ENCODE peak calls at places on chromosome 17, in five cellular contexts. G is uterus, I is Calu3, R is cardiac muscle cell, L is neural crest cell. K is an unnamed sample.

GRCh38 chr17:1710807-1711553 is 803 bp upstream of the TLCD2 start:
- DNase-seq in L (no peak), I (no peak), G (no peak), R (no peak), K (no peak)

GRCh38 chr17:27320222-27320560 is 26.3 kb downstream of the WSB1 start:
- DNase-seq in R (no peak), I (no peak), L (no peak), G (no peak), K (no peak)

GRCh38 chr17:70109497-70109896 is 34.5 kb downstream of the KCNJ16 start:
- DNase-seq in R (no peak), I (no peak), G (no peak), L (no peak), K (no peak)

GRCh38 chr17:57608369-57609124 is 136.6 kb downstream of the CCDC182 start:
- DNase-seq in I (no peak), L (no peak), G (no peak), R (no peak), K (no peak)

GRCh38 chr17:41814195-41814594 is 1.4 kb downstream of the FKBP10 start:
- DNase-seq in I (no peak), R (no peak), L (no peak), G (no peak), K (no peak)

GRCh38 chr17:66420961-66421371 is 118.6 kb downstream of the PRKCA start:
- DNase-seq in G (peak; percentile 66), L (no peak), R (no peak), I (peak; percentile 23), K (peak; percentile 39)

GRCh38 chr17:11997147-11997971 is at the start of gene ZNF18:
- DNase-seq in G (peak; percentile 96), L (peak; percentile 86), I (peak; percentile 93), R (peak; percentile 98), K (peak; percentile 98)

GRCh38 chr17:7858487-7858832 is 657 bp downstream of the CYB5D1 start:
- DNase-seq in I (peak; percentile 57), L (no peak), G (peak; percentile 43), R (peak; percentile 62), K (peak; percentile 39)

GRCh38 chr17:48426019-48426418 is 4.0 kb downstream of the SKAP1 start:
- DNase-seq in I (no peak), G (no peak), R (no peak), L (no peak), K (no peak)

GRCh38 chr17:17781591-17782424 is 55.0 kb downstream of the SREBF1 start:
- DNase-seq in R (peak; percentile 95), L (peak; percentile 30), I (peak; percentile 34), G (peak; percentile 87), K (peak; percentile 36)

GRCh38 chr17:18315498-18316360 is 636 bp downstream of the SMCR8 start:
- DNase-seq in R (no peak), I (no peak), G (no peak), L (no peak), K (no peak)

GRCh38 chr17:83199500-83200201 is 120.2 kb downstream of the METRNL start:
- DNase-seq in R (no peak), L (no peak), G (no peak), I (no peak), K (no peak)

GRCh38 chr17:880074-880870 is 98.1 kb downstream of the MRM3 start:
- DNase-seq in L (no peak), R (no peak), G (peak; percentile 46), I (peak; percentile 2), K (no peak)

GRCh38 chr17:71790791-71791190 is 330.0 kb upstream of the SOX9 start:
- DNase-seq in G (no peak), L (no peak), I (no peak), R (no peak), K (no peak)

GRCh38 chr17:7686221-7687071 is 844 bp downstream of the TP53 start:
- DNase-seq in R (peak; percentile 83), G (peak; percentile 74), I (peak; percentile 70), L (peak; percentile 76), K (peak; percentile 75)

GRCh38 chr17:57956311-57957119 is 1.3 kb upstream of the CUEDC1 start:
- DNase-seq in I (no peak), R (no peak), G (no peak), L (no peak), K (peak; percentile 67)

GRCh38 chr17:45020354-45021138 is 30.9 kb downstream of the DCAKD start:
- DNase-seq in L (no peak), R (no peak), G (peak; percentile 30), I (peak; percentile 30), K (no peak)

GRCh38 chr17:45021607-45022287 is 29.7 kb downstream of the DCAKD start:
- DNase-seq in G (peak; percentile 69), L (peak; percentile 68), I (peak; percentile 91), R (peak; percentile 87), K (peak; percentile 91)

GRCh38 chr17:45019177-45019711 is 32.2 kb downstream of the DCAKD start:
- DNase-seq in R (peak; percentile 84), G (peak; percentile 60), L (peak; percentile 26), I (peak; percentile 73), K (peak; percentile 67)

GRCh38 chr17:45022655-45023339 is 28.6 kb downstream of the DCAKD start:
- DNase-seq in I (no peak), R (no peak), L (no peak), G (no peak), K (no peak)

GRCh38 chr17:45022288-45022648 is 29.2 kb downstream of the DCAKD start:
- DNase-seq in I (no peak), R (no peak), L (no peak), G (no peak), K (no peak)
- TF ChIP-seq CTCF in I (peak; percentile 40), R (no peak), L (peak; percentile 40), G (no peak), K (no peak)

DNA sequence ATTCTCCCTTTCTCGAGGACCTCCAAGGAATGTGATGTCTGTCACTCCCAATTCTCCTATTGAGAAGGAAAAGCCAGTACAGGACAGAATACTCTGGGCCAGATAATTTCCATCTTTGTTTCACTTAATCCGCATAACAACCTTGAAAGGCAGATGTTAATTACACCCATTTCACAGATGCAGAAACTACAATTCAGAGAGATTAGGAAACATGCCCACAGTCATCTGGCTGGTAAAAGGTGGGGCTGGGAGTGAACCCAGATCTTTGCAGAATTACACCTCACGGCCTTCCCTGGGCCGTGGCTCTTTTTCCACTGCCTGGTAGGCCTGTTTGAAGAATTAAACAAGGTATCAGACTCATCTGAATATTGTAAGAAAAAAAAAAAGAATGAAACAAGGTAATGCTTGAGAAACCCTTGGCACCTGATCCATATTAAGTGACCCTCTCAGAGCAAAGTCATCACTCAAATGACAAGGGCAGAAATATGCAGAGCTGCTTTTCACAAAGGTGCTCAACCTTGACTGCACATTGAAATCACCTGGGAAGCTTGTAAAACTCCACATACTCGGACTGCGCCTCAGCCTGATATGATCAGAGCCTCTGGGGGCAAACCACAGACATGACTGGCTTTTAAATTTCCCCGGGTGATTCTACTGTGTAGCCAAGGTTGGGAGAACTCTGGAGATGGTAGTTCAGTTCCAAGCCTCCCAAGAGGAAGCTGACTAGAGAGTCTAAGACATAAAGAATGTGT is 16.6 kb upstream of the G6PC1 start:
- DNase-seq in G (no peak), R (no peak), L (no peak), I (no peak), K (no peak)
- TF ChIP-seq CTCF in G (no peak), R (no peak), L (no peak), I (no peak), K (no peak)

GRCh38 chr17:81397314-81398169 is 2.3 kb downstream of the BAHCC1 start:
- DNase-seq in I (no peak), R (peak; percentile 73), L (peak; percentile 82), G (no peak), K (no peak)
- TF ChIP-seq CTCF in I (no peak), R (peak; percentile 19), L (peak; percentile 62), G (peak; percentile 20), K (no peak)

DNA sequence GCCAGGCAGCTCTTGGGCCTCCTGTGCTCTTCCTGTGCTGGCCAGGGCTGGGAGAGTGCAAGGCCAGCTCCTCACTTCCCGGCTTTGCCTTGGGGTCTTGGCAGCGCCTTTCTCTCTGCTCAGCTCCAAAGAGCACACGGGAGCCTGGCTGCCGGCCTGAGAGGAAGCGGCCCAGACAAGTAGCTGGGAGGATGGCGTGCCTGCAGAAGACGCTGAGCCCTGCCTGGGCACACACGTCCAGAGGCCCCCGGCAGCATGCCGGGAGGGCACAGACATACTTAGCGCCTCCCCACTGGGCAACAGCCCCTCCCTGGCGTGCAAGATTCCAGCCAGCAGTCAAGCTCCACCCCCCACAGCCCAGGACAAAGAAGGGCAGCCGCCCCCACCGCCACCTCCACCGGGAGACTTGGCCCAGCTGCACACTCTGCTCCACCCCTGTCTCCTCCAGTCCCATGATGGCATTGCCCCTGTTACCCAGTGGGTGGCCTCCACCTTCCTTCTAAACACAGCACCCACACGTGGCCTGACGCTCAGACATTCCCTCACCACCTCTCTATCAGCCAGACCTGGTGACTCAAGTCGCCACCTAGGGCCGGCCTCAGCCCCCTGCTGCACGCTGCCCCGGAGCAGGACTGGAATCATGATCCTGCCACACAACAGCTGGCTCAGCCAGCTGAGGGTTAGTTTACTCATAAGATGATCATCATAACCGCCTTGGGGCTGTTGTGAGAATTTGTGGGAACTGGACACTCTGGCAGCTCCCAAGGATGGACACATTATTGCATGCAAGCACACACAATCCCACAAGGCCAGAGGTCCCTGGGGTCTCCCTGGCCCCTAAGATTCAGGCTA is 12.4 kb downstream of the SGCA start:
- DNase-seq in R (peak; percentile 74), G (peak; percentile 70), I (peak; percentile 94), L (peak; percentile 52), K (peak; percentile 77)
- TF ChIP-seq CTCF in R (peak; percentile 70), G (peak; percentile 60), I (peak; percentile 82), L (peak; percentile 58), K (peak; percentile 78)